ENCODE peak calls at places on chromosomes 3 and 15, in six cellular contexts. M is HepG2, V is mesothelial cell of epicardium, S is spleen, L is sigmoid colon, J is cardiac fibroblast. X is an unnamed sample.

GRCh38 chr3:49511631-49512030 is 41.6 kb downstream of the DAG1 start:
- DNase-seq in M (no peak), V (no peak), S (peak), L (peak), J (no peak), X (no peak)

GRCh38 chr3:159082514-159082913 is 280.7 kb downstream of the MFSD1 start:
- DNase-seq in M (no peak), V (no peak), S (no peak), L (no peak), J (no peak), X (no peak)

GRCh38 chr3:5092018-5092417 is 30.1 kb upstream of the ARL8B start:
- DNase-seq in M (peak), V (no peak), S (no peak), L (peak), J (no peak), X (no peak)

GRCh38 chr15:83015361-83015760 is 3.9 kb upstream of the C15orf40 start:
- DNase-seq in M (no peak), V (no peak), S (no peak), L (no peak), J (no peak), X (no peak)

GRCh38 chr15:64461577-64462162 is 1.3 kb downstream of the ZNF609 start:
- DNase-seq in M (peak), V (no peak), S (no peak), L (no peak), J (peak), X (peak)

GRCh38 chr3:56778904-56779303 is 22.8 kb downstream of the ARHGEF3 start:
- DNase-seq in M (no peak), V (no peak), S (no peak), L (no peak), J (no peak), X (no peak)

GRCh38 chr3:141114816-141115458 is 63.8 kb downstream of the SPSB4 start:
- DNase-seq in M (peak), V (no peak), S (no peak), L (no peak), J (no peak), X (peak)

GRCh38 chr3:172690936-172691335 is 19.9 kb downstream of the NCEH1 start:
- DNase-seq in M (no peak), V (no peak), S (no peak), L (no peak), J (no peak), X (no peak)

GRCh38 chr3:29280675-29281264 is at the start of gene RBMS3:
- DNase-seq in M (no peak), V (peak), S (peak), L (peak), J (peak), X (peak)

GRCh38 chr3:62562596-62562995 is 189.2 kb upstream of the FEZF2 start:
- DNase-seq in M (no peak), V (no peak), S (no peak), L (no peak), J (peak), X (no peak)

GRCh38 chr3:114857281-114857680 is 289.8 kb downstream of the ZBTB20 start:
- DNase-seq in M (no peak), V (no peak), S (no peak), L (no peak), J (no peak), X (no peak)

GRCh38 chr3:181948286-181948685 is 236.6 kb downstream of the SOX2 start:
- DNase-seq in M (no peak), V (no peak), S (no peak), L (no peak), J (no peak), X (peak)
- TF ChIP-seq CTCF in M (peak), V (no peak), S (no peak), L (no peak), J (no peak), X (peak)

GRCh38 chr3:40780341-40780800 is 255.6 kb downstream of the ZNF621 start:
- DNase-seq in M (peak), V (no peak), S (no peak), L (peak), J (peak), X (no peak)
- TF ChIP-seq CTCF in M (no peak), V (no peak), S (no peak), L (no peak), J (no peak), X (no peak)

DNA sequence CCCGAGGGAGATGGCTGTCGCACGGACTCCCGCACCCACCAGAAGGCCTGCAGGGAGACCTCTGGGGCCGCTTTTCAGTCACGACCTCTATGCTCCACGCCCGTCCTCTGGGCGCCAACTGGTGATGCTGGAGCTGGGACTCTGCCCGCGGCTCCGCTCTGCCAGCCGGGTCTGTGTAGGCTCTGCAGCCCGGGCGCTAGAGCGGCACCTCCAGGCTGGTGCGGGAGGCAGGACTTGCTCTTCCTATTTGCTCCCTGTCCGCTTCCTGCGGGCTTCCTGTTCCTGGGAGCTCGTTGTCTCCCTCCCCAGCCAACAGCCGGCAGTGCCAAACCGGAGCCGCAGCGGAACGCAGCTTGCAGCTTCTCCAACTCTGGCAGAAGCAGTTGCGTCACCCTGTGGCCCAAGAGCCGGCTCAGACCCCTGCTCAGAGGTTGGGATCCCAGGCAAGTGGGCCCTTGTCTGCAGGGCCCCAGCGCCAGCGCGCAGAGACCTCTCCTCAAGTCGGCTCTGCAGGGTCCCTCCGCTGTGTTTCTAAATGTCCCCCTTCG is 285.9 kb downstream of the XXYLT1 start:
- DNase-seq in M (peak), V (no peak), S (peak), L (peak), J (peak), X (peak)
- TF ChIP-seq CTCF in M (peak), V (no peak), S (peak), L (peak), J (peak), X (peak)

GRCh38 chr3:134357914-134358811 is 16.1 kb downstream of the AMOTL2 start:
- DNase-seq in M (peak), V (no peak), S (peak), L (peak), J (peak), X (peak)
- TF ChIP-seq CTCF in M (peak), V (no peak), S (peak), L (no peak), J (peak), X (peak)

GRCh38 chr3:61356678-61357077 is 105.4 kb upstream of the FHIT start:
- DNase-seq in M (peak), V (no peak), S (no peak), L (no peak), J (no peak), X (no peak)
- TF ChIP-seq CTCF in M (no peak), V (no peak), S (no peak), L (no peak), J (no peak), X (no peak)

DNA sequence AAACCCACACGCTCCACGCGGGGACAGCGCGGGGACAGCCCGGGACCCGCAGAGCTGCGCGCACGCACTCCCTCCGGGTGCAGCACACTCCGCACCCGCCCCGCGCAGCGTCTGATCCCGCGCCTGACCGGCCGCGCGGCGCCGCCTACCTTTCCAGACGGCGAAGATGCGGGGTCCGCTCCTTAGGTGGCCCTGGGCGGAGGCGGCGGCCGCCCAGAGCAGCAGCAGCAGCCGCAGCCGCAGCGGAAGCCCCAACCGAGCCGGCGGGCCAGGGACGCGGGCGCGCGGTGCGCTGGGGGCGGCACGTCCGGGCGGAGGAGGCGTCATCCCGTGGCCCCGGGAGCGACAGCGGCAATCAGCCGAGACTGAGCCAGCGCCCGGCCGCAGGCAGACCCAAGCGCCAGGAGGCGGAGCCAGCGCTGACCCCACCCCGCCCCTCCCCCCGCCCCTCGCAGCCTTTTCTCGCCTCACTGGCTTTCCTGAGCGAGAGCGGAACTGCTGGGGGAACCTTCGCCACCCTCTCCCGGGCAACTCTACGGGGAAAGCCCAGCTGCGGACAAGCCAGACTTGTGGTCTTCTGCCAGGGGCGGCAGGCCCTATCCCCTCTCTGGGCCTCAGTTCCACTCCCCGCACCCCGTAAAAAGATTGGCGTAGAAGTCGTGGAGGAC is at the start of gene SEMA7A:
- DNase-seq in M (peak), V (peak), S (peak), L (peak), J (peak), X (peak)
- TF ChIP-seq CTCF in M (peak), V (no peak), S (no peak), L (no peak), J (no peak), X (no peak)

GRCh38 chr15:43942157-43942556 is 115.4 kb downstream of the WDR76 start:
- DNase-seq in M (no peak), V (no peak), S (no peak), L (no peak), J (no peak), X (no peak)

GRCh38 chr15:43943511-43943910 is 116.7 kb downstream of the WDR76 start:
- DNase-seq in M (no peak), V (no peak), S (no peak), L (no peak), J (peak), X (no peak)

GRCh38 chr15:43941555-43941954 is 114.8 kb downstream of the WDR76 start:
- DNase-seq in M (no peak), V (no peak), S (no peak), L (no peak), J (no peak), X (no peak)

GRCh38 chr15:43941071-43941470 is 114.3 kb downstream of the WDR76 start:
- DNase-seq in M (no peak), V (no peak), S (no peak), L (no peak), J (no peak), X (no peak)

GRCh38 chr15:43939070-43939469 is 112.3 kb downstream of the WDR76 start:
- DNase-seq in M (no peak), V (no peak), S (no peak), L (no peak), J (peak), X (peak)
- TF ChIP-seq CTCF in M (peak), V (no peak), S (no peak), L (no peak), J (peak), X (no peak)

DNA sequence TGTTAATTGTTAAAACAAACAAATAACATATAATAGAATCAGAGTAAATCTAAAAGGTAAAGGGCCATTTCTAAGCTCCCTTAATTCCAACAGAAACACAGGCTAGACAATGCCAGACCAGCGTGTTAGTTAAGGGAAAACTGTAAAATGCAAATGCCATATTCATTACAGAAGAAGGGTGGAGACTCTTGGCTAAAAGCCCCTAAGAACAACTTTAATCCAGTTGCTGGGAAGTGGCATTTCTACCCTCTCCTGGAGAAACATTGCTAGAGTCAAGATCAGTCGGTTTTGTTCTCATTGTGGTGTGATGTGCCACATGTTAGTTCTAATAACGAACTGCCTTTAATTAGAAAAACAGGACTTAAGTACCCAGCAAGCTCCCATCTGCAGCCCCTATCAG is 1134.9 kb downstream of the ROBO1 start:
- DNase-seq in M (no peak), V (no peak), S (no peak), L (no peak), J (no peak), X (no peak)
- TF ChIP-seq CTCF in M (no peak), V (no peak), S (no peak), L (no peak), J (no peak), X (no peak)

X was measured in Calu3.